ENCODE peak calls at places on chromosomes 6 and 20, in six cellular contexts. One of them, this sample, is unnamed.

GRCh38 chr6:108732101-108732870 is 115.9 kb upstream of the ARMC2 start:
- DNase-seq in OCI-LY7: no peak
- DNase-seq in brain microvascular endothelial cell: no peak
- DNase-seq in neural crest cell: no peak
- DNase-seq in A549: no peak
- DNase-seq in CD4-positive, alpha-beta T cell: no peak
- DNase-seq in this sample: no peak

GRCh38 chr6:79737172-79737571 is 106.0 kb downstream of the SH3BGRL2 start:
- DNase-seq in OCI-LY7: no peak
- DNase-seq in brain microvascular endothelial cell: no peak
- DNase-seq in neural crest cell: no peak
- DNase-seq in A549: no peak
- DNase-seq in CD4-positive, alpha-beta T cell: no peak
- DNase-seq in this sample: no peak

GRCh38 chr20:62363920-62364851 is 2.9 kb downstream of the LAMA5 start:
- DNase-seq in OCI-LY7: no peak
- DNase-seq in brain microvascular endothelial cell: peak; percentile 57
- DNase-seq in neural crest cell: no peak
- DNase-seq in A549: peak; percentile 62
- DNase-seq in CD4-positive, alpha-beta T cell: no peak
- DNase-seq in this sample: no peak

GRCh38 chr20:63071541-63072181 is 64.9 kb upstream of the BHLHE23 start:
- DNase-seq in OCI-LY7: no peak
- DNase-seq in brain microvascular endothelial cell: peak; percentile 27
- DNase-seq in neural crest cell: peak; percentile 37
- DNase-seq in A549: peak; percentile 60
- DNase-seq in CD4-positive, alpha-beta T cell: no peak
- DNase-seq in this sample: no peak

GRCh38 chr6:73695619-73696421 is at the start of gene CD109:
- DNase-seq in OCI-LY7: no peak
- DNase-seq in brain microvascular endothelial cell: peak; percentile 51
- DNase-seq in neural crest cell: peak; percentile 41
- DNase-seq in A549: peak; percentile 89
- DNase-seq in CD4-positive, alpha-beta T cell: peak; percentile 38
- DNase-seq in this sample: peak; percentile 52

GRCh38 chr6:40907198-40907701 is 131.8 kb downstream of the UNC5CL start:
- DNase-seq in OCI-LY7: no peak
- DNase-seq in brain microvascular endothelial cell: no peak
- DNase-seq in neural crest cell: no peak
- DNase-seq in A549: peak; percentile 92
- DNase-seq in CD4-positive, alpha-beta T cell: no peak
- DNase-seq in this sample: no peak

GRCh38 chr20:54361485-54361884 is 113.9 kb upstream of the DOK5 start:
- DNase-seq in OCI-LY7: no peak
- DNase-seq in brain microvascular endothelial cell: no peak
- DNase-seq in neural crest cell: no peak
- DNase-seq in A549: no peak
- DNase-seq in CD4-positive, alpha-beta T cell: no peak
- DNase-seq in this sample: no peak

GRCh38 chr6:36595168-36595818 is 1.1 kb downstream of the SRSF3 start:
- DNase-seq in OCI-LY7: peak; percentile 36
- DNase-seq in brain microvascular endothelial cell: peak; percentile 44
- DNase-seq in neural crest cell: no peak
- DNase-seq in A549: peak; percentile 56
- DNase-seq in CD4-positive, alpha-beta T cell: no peak
- DNase-seq in this sample: no peak

GRCh38 chr6:111450087-111450486 is 32.9 kb downstream of the REV3L start:
- DNase-seq in OCI-LY7: no peak
- DNase-seq in brain microvascular endothelial cell: no peak
- DNase-seq in neural crest cell: no peak
- DNase-seq in A549: no peak
- DNase-seq in CD4-positive, alpha-beta T cell: no peak
- DNase-seq in this sample: no peak

GRCh38 chr20:13487202-13487601 is 151.5 kb downstream of the TASP1 start:
- DNase-seq in OCI-LY7: no peak
- DNase-seq in brain microvascular endothelial cell: no peak
- DNase-seq in neural crest cell: no peak
- DNase-seq in A549: no peak
- DNase-seq in CD4-positive, alpha-beta T cell: no peak
- DNase-seq in this sample: no peak

GRCh38 chr6:1123976-1124375 is 187.9 kb upstream of the FOXQ1 start:
- DNase-seq in OCI-LY7: no peak
- DNase-seq in brain microvascular endothelial cell: no peak
- DNase-seq in neural crest cell: no peak
- DNase-seq in A549: no peak
- DNase-seq in CD4-positive, alpha-beta T cell: no peak
- DNase-seq in this sample: no peak

GRCh38 chr20:7650481-7650880 is 289.8 kb downstream of the HAO1 start:
- DNase-seq in OCI-LY7: peak; percentile 82
- DNase-seq in brain microvascular endothelial cell: peak; percentile 29
- DNase-seq in neural crest cell: no peak
- DNase-seq in A549: no peak
- DNase-seq in CD4-positive, alpha-beta T cell: no peak
- DNase-seq in this sample: no peak

GRCh38 chr20:21534453-21534852 is 20.6 kb upstream of the NKX2-2 start:
- DNase-seq in OCI-LY7: peak; percentile 55
- DNase-seq in brain microvascular endothelial cell: no peak
- DNase-seq in neural crest cell: no peak
- DNase-seq in A549: no peak
- DNase-seq in CD4-positive, alpha-beta T cell: no peak
- DNase-seq in this sample: no peak

GRCh38 chr20:56202493-56203077 is 45.9 kb upstream of the MC3R start:
- DNase-seq in OCI-LY7: peak; percentile 1
- DNase-seq in brain microvascular endothelial cell: peak; percentile 2
- DNase-seq in neural crest cell: no peak
- DNase-seq in A549: peak; percentile 23
- DNase-seq in CD4-positive, alpha-beta T cell: no peak
- DNase-seq in this sample: no peak

GRCh38 chr20:32539063-32539816 is 45.9 kb downstream of the NOL4L start:
- DNase-seq in OCI-LY7: no peak
- DNase-seq in brain microvascular endothelial cell: no peak
- DNase-seq in neural crest cell: no peak
- DNase-seq in A549: no peak
- DNase-seq in CD4-positive, alpha-beta T cell: no peak
- DNase-seq in this sample: no peak

GRCh38 chr6:3571206-3571815 is 114.5 kb upstream of the SLC22A23 start:
- DNase-seq in OCI-LY7: no peak
- DNase-seq in brain microvascular endothelial cell: no peak
- DNase-seq in neural crest cell: no peak
- DNase-seq in A549: no peak
- DNase-seq in CD4-positive, alpha-beta T cell: no peak
- DNase-seq in this sample: no peak

GRCh38 chr6:53910834-53911233 is 116.0 kb downstream of the LRRC1 start:
- DNase-seq in OCI-LY7: no peak
- DNase-seq in brain microvascular endothelial cell: no peak
- DNase-seq in neural crest cell: no peak
- DNase-seq in A549: no peak
- DNase-seq in CD4-positive, alpha-beta T cell: no peak
- DNase-seq in this sample: no peak

GRCh38 chr20:19981091-19981490 is 36.1 kb upstream of the NAA20 start:
- DNase-seq in OCI-LY7: no peak
- DNase-seq in brain microvascular endothelial cell: no peak
- DNase-seq in neural crest cell: no peak
- DNase-seq in A549: peak; percentile 29
- DNase-seq in CD4-positive, alpha-beta T cell: no peak
- DNase-seq in this sample: no peak

GRCh38 chr6:39523987-39524386 is 201.2 kb downstream of the KIF6 start:
- DNase-seq in OCI-LY7: no peak
- DNase-seq in brain microvascular endothelial cell: no peak
- DNase-seq in neural crest cell: no peak
- DNase-seq in A549: no peak
- DNase-seq in CD4-positive, alpha-beta T cell: no peak
- DNase-seq in this sample: no peak

GRCh38 chr20:63685269-63686026 is 11.0 kb upstream of the TNFRSF6B start:
- DNase-seq in OCI-LY7: no peak
- DNase-seq in brain microvascular endothelial cell: no peak
- DNase-seq in neural crest cell: no peak
- DNase-seq in A549: no peak
- DNase-seq in CD4-positive, alpha-beta T cell: no peak
- DNase-seq in this sample: no peak

GRCh38 chr6:91669154-91669903 is 1082.5 kb upstream of the MAP3K7 start:
- DNase-seq in OCI-LY7: no peak
- DNase-seq in brain microvascular endothelial cell: no peak
- DNase-seq in neural crest cell: no peak
- DNase-seq in A549: no peak
- DNase-seq in CD4-positive, alpha-beta T cell: no peak
- DNase-seq in this sample: no peak

GRCh38 chr20:59672576-59672975 is 68.2 kb downstream of the PHACTR3 start:
- DNase-seq in OCI-LY7: no peak
- DNase-seq in brain microvascular endothelial cell: no peak
- DNase-seq in neural crest cell: no peak
- DNase-seq in A549: no peak
- DNase-seq in CD4-positive, alpha-beta T cell: no peak
- DNase-seq in this sample: no peak

GRCh38 chr6:140079328-140079727 is 704.9 kb upstream of the CITED2 start:
- DNase-seq in OCI-LY7: no peak
- DNase-seq in brain microvascular endothelial cell: peak; percentile 90
- DNase-seq in neural crest cell: no peak
- DNase-seq in A549: no peak
- DNase-seq in CD4-positive, alpha-beta T cell: no peak
- DNase-seq in this sample: no peak

GRCh38 chr20:41321003-41321402 is 3.5 kb upstream of the ZHX3 start:
- DNase-seq in OCI-LY7: no peak
- DNase-seq in brain microvascular endothelial cell: no peak
- DNase-seq in neural crest cell: no peak
- DNase-seq in A549: no peak
- DNase-seq in CD4-positive, alpha-beta T cell: no peak
- DNase-seq in this sample: no peak

GRCh38 chr20:25220021-25220730 is 24.7 kb downstream of the ENTPD6 start:
- DNase-seq in OCI-LY7: peak; percentile 45
- DNase-seq in brain microvascular endothelial cell: no peak
- DNase-seq in neural crest cell: no peak
- DNase-seq in A549: no peak
- DNase-seq in CD4-positive, alpha-beta T cell: no peak
- DNase-seq in this sample: no peak
- TF ChIP-seq CTCF in OCI-LY7: peak; percentile 72
- TF ChIP-seq CTCF in brain microvascular endothelial cell: peak; percentile 64
- TF ChIP-seq CTCF in neural crest cell: peak; percentile 49
- TF ChIP-seq CTCF in A549: peak; percentile 39
- TF ChIP-seq CTCF in CD4-positive, alpha-beta T cell: peak; percentile 28
- TF ChIP-seq CTCF in this sample: peak; percentile 25

GRCh38 chr6:169407338-169407737 is 153.7 kb upstream of the THBS2 start:
- DNase-seq in OCI-LY7: no peak
- DNase-seq in brain microvascular endothelial cell: no peak
- DNase-seq in neural crest cell: no peak
- DNase-seq in A549: no peak
- DNase-seq in CD4-positive, alpha-beta T cell: no peak
- DNase-seq in this sample: no peak

GRCh38 chr6:169411296-169411695 is 157.7 kb upstream of the THBS2 start:
- DNase-seq in OCI-LY7: no peak
- DNase-seq in brain microvascular endothelial cell: no peak
- DNase-seq in neural crest cell: no peak
- DNase-seq in A549: no peak
- DNase-seq in CD4-positive, alpha-beta T cell: no peak
- DNase-seq in this sample: no peak

GRCh38 chr6:169411722-169412121 is 158.1 kb upstream of the THBS2 start:
- DNase-seq in OCI-LY7: no peak
- DNase-seq in brain microvascular endothelial cell: no peak
- DNase-seq in neural crest cell: no peak
- DNase-seq in A549: no peak
- DNase-seq in CD4-positive, alpha-beta T cell: no peak
- DNase-seq in this sample: no peak

GRCh38 chr6:169406794-169407193 is 153.1 kb upstream of the THBS2 start:
- DNase-seq in OCI-LY7: no peak
- DNase-seq in brain microvascular endothelial cell: no peak
- DNase-seq in neural crest cell: no peak
- DNase-seq in A549: no peak
- DNase-seq in CD4-positive, alpha-beta T cell: no peak
- DNase-seq in this sample: no peak

DNA sequence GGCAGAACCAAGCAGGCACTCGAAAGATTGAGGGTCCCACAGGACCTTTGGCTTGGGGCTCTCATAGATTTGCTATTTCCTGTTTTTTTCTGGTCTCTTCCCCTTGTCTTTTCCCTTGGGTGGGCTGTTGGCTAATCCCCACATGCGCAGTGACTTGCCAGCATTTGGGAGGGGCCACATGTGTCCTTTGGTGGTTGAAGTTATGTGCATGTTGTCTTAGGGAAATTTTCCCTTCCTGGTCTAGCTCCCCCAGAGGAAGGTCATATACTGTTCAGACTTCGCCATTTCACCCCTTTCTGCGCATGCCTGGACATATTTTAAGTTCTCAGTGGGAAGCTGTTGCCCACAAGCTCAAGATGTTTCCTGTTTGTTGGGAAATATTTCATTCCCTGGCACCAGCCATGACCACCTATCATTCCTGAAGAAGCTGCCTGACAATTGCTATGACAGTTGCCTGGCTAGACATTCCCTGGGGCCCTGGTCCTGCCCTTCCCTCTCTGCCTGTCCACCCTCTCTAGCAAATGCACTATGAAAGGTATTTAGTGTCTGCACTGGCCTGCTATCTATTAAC is 156.2 kb upstream of the THBS2 start:
- DNase-seq in OCI-LY7: no peak
- DNase-seq in brain microvascular endothelial cell: no peak
- DNase-seq in neural crest cell: no peak
- DNase-seq in A549: peak; percentile 8
- DNase-seq in CD4-positive, alpha-beta T cell: no peak
- DNase-seq in this sample: no peak
- TF ChIP-seq CTCF in OCI-LY7: no peak
- TF ChIP-seq CTCF in brain microvascular endothelial cell: no peak
- TF ChIP-seq CTCF in neural crest cell: no peak
- TF ChIP-seq CTCF in A549: no peak
- TF ChIP-seq CTCF in CD4-positive, alpha-beta T cell: no peak
- TF ChIP-seq CTCF in this sample: no peak

DNA sequence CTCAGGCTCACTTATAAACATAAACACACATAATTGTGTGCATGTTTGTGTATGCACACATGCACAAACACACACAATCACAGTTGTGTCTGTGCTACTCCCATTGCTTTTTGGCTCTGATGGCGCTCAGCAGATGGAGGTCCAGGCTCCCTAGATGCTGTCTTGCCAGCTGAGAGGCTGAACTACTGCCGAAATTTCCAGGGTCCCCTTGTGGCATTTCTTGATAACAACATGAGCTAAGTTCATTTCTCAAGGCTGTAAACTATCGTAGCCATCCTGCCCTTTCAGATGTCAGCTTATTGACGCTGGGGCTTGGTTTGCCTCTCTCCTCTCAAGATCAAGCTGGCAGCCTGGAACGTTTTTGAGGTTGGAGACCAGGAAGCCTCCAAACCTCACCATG is 313.9 kb upstream of the RNF24 start:
- DNase-seq in OCI-LY7: no peak
- DNase-seq in brain microvascular endothelial cell: no peak
- DNase-seq in neural crest cell: no peak
- DNase-seq in A549: peak; percentile 38
- DNase-seq in CD4-positive, alpha-beta T cell: no peak
- DNase-seq in this sample: no peak
- TF ChIP-seq CTCF in OCI-LY7: no peak
- TF ChIP-seq CTCF in brain microvascular endothelial cell: no peak
- TF ChIP-seq CTCF in neural crest cell: no peak
- TF ChIP-seq CTCF in A549: no peak
- TF ChIP-seq CTCF in CD4-positive, alpha-beta T cell: no peak
- TF ChIP-seq CTCF in this sample: no peak

DNA sequence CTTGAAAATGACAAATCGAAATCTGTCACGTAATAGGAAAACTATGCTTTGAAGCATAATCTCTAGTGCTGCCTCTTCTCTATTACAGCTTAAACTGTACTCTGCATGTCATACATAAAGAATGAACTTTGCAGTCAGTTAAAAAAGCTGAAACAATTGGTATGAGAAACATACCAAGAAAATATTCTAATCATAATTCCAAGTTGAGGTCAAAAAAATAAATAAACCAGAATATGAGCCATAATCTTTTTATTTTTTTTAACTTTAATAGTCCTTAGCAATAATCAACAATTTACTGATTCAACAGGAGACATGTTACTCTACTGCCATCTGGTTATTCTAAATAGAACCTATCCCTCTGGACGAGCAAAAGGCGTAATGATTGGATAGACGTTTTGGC is 224.3 kb upstream of the FLRT3 start:
- DNase-seq in OCI-LY7: no peak
- DNase-seq in brain microvascular endothelial cell: no peak
- DNase-seq in neural crest cell: no peak
- DNase-seq in A549: no peak
- DNase-seq in CD4-positive, alpha-beta T cell: no peak
- DNase-seq in this sample: no peak
- TF ChIP-seq CTCF in OCI-LY7: no peak
- TF ChIP-seq CTCF in brain microvascular endothelial cell: no peak
- TF ChIP-seq CTCF in neural crest cell: no peak
- TF ChIP-seq CTCF in A549: no peak
- TF ChIP-seq CTCF in CD4-positive, alpha-beta T cell: no peak
- TF ChIP-seq CTCF in this sample: no peak